ENCODE peak calls at places on chromosome 15, in four cellular contexts. A is GM12878, P is K562, K is SK-N-SH. D is an unnamed sample.

GRCh38 chr15:96331942-96332853 is 1.7 kb downstream of the NR2F2 start:
- DNase-seq in K (no peak), P (peak), A (no peak), D (peak)

GRCh38 chr15:70486012-70486411 is 277.3 kb downstream of the UACA start:
- DNase-seq in K (no peak), P (no peak), A (no peak), D (no peak)

GRCh38 chr15:50911001-50911400 is 2.5 kb downstream of the AP4E1 start:
- DNase-seq in K (no peak), P (no peak), A (no peak), D (no peak)

GRCh38 chr15:69557340-69558137 is 104.9 kb downstream of the RPLP1 start:
- DNase-seq in A (no peak), P (no peak), K (no peak), D (peak)

GRCh38 chr15:85559530-85559929 is 179.1 kb downstream of the AKAP13 start:
- DNase-seq in A (no peak), K (no peak), P (peak), D (no peak)

GRCh38 chr15:37130356-37130755 is 30.0 kb upstream of the MEIS2 start:
- DNase-seq in K (no peak), A (no peak), P (no peak), D (no peak)

GRCh38 chr15:25811481-25811906 is 51.6 kb downstream of the ATP10A start:
- DNase-seq in K (no peak), P (no peak), A (peak), D (no peak)

GRCh38 chr15:69380100-69380725 is 33.9 kb upstream of the KIF23 start:
- DNase-seq in K (no peak), A (no peak), P (peak), D (no peak)

GRCh38 chr15:38518084-38518483 is 46.5 kb downstream of the RASGRP1 start:
- DNase-seq in A (no peak), P (no peak), K (no peak), D (no peak)

GRCh38 chr15:88812137-88812536 is 8.9 kb downstream of the ACAN start:
- DNase-seq in A (no peak), P (no peak), K (no peak), D (no peak)

GRCh38 chr15:65066001-65066634 is 1.7 kb downstream of the RASL12 start:
- DNase-seq in P (no peak), K (no peak), A (no peak), D (no peak)

GRCh38 chr15:58442122-58442521 is 10.3 kb downstream of the LIPC start:
- DNase-seq in P (no peak), K (no peak), A (no peak), D (no peak)

GRCh38 chr15:69253156-69253555 is 45.6 kb upstream of the PAQR5 start:
- DNase-seq in A (no peak), K (peak), P (peak), D (peak)

GRCh38 chr15:32908135-32908801 is 190.5 kb downstream of the GREM1 start:
- DNase-seq in P (no peak), K (no peak), A (peak), D (no peak)

GRCh38 chr15:69798481-69799315 is 299.0 kb downstream of the TLE3 start:
- DNase-seq in K (no peak), A (no peak), P (no peak), D (no peak)

GRCh38 chr15:75817151-75817935 is 25.9 kb upstream of the UBE2Q2 start:
- DNase-seq in K (no peak), A (no peak), P (no peak), D (peak)

GRCh38 chr15:63677778-63678177 is 80.6 kb downstream of the FBXL22 start:
- DNase-seq in P (no peak), A (no peak), K (no peak), D (peak)

GRCh38 chr15:64430000-64430735 is 30.2 kb upstream of the ZNF609 start:
- DNase-seq in A (peak), K (no peak), P (peak), D (no peak)

GRCh38 chr15:88393719-88394519 is 73.3 kb downstream of the MRPL46 start:
- DNase-seq in P (no peak), K (no peak), A (no peak), D (no peak)

GRCh38 chr15:40307421-40308165 is at the start of gene PLCB2:
- DNase-seq in K (no peak), P (peak), A (peak), D (no peak)

GRCh38 chr15:94174399-94174802 is 57.0 kb upstream of the MCTP2 start:
- DNase-seq in K (no peak), A (peak), P (no peak), D (no peak)

GRCh38 chr15:63449711-63450110 is 54.7 kb upstream of the USP3 start:
- DNase-seq in A (no peak), P (no peak), K (peak), D (peak)

GRCh38 chr15:91929509-91929908 is 76.0 kb downstream of the SLCO3A1 start:
- DNase-seq in A (no peak), P (no peak), K (peak), D (no peak)

GRCh38 chr15:78988361-78988911 is 43.6 kb upstream of the CTSH start:
- DNase-seq in K (no peak), A (peak), P (no peak), D (peak)

GRCh38 chr15:87419341-87419740 is 837.2 kb downstream of the NTRK3 start:
- DNase-seq in P (no peak), K (no peak), A (no peak), D (no peak)

GRCh38 chr15:57327985-57328471 is 48.3 kb upstream of the CGNL1 start:
- DNase-seq in P (peak), A (no peak), K (no peak), D (no peak)

GRCh38 chr15:91456921-91457320 is 356.9 kb downstream of the SV2B start:
- DNase-seq in K (no peak), P (no peak), A (no peak), D (no peak)

GRCh38 chr15:50840520-50840919 is 68.0 kb upstream of the AP4E1 start:
- DNase-seq in K (no peak), P (no peak), A (no peak), D (no peak)

GRCh38 chr15:85583404-85584390 is 203.3 kb downstream of the AKAP13 start:
- DNase-seq in K (no peak), P (no peak), A (peak), D (peak)

GRCh38 chr15:80474751-80475295 is 70.6 kb downstream of the ARNT2 start:
- DNase-seq in P (no peak), A (no peak), K (no peak), D (no peak)

GRCh38 chr15:96296264-96296663 is 34.2 kb upstream of the NR2F2 start:
- DNase-seq in P (peak), A (no peak), K (no peak), D (no peak)

GRCh38 chr15:47471020-47471419 is 246.3 kb upstream of the SEMA6D start:
- DNase-seq in K (no peak), A (no peak), P (no peak), D (no peak)

GRCh38 chr15:76339302-76340197 is 3.0 kb downstream of the ISL2 start:
- DNase-seq in A (no peak), P (no peak), K (peak), D (no peak)

GRCh38 chr15:82851981-82852511 is 42.6 kb downstream of the WHAMM start:
- DNase-seq in A (no peak), P (no peak), K (no peak), D (no peak)

GRCh38 chr15:39974656-39975230 is 40.8 kb downstream of the EIF2AK4 start:
- DNase-seq in K (no peak), A (no peak), P (no peak), D (no peak)

GRCh38 chr15:39318231-39318630 is 262.6 kb upstream of the THBS1 start:
- DNase-seq in A (no peak), P (no peak), K (no peak), D (no peak)

GRCh38 chr15:63503739-63504246 is 600 bp upstream of the USP3 start:
- DNase-seq in K (peak), P (peak), A (no peak), D (peak)

GRCh38 chr15:69081310-69082004 is 67.0 kb downstream of the NOX5 start:
- DNase-seq in K (no peak), A (no peak), P (no peak), D (no peak)

DNA sequence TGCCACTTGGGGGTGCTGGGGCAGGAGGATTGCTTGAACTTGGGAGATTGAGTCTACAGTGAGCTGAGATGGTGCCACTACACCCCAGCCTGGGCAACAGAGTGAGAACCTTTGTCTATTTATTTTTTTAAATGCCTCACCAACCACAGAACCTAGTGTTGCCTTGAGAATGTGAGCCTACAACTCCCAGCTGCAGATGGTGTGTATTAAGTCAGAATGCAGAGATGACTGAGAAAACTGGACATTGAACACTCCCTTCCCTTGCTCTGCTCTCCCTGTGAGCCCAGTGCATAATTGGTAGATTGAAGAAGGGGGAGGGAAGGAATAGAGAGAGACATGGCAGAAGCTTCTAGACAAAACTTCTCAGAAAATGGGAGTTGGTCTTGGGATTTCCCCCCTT is 53.5 kb downstream of the CCDC33 start:
- DNase-seq in A (no peak), P (no peak), K (no peak), D (no peak)
- TF ChIP-seq USF2 in A (no peak), P (no peak), K (no peak), D (no peak)

DNA sequence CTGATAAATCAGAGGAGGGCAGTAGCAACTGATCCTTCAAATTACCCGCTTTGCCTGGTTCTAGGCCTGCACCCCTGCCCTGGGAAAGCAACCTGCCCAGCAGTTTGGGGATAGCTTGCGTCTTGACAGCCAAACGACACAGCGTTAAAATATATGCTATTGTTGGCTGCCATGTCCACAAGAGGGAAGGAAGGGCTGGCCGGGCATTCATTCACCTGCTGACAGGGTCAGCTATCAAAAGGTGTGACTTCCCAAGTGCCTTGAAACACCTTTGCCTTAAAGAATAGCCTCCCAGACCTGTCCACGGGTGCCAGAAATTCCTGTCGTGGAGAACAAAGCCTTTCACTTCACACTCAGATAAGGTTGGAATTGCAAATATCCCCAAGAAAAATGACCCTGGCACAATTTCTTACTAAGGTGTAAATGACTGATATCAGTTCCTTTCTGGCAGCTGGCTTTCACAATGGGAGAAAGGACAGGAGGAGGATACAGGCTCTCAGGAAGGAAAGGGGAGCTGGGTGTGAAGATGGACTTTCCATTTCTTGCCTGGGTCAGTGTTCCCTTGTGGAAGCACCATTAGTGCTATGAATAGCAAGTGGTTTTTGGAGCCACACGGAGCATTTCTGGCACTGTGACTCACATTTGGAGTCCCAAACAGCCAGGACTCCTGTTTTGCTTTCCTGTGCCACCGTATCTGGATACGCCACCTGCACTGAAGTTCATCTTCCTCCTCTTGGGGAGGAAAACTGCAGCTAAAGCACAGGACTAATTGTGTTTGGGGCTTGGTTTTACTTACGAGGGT is 19.2 kb downstream of the ALDH1A3 start:
- DNase-seq in P (no peak), A (no peak), K (no peak), D (no peak)
- TF ChIP-seq RCOR1 in P (no peak), A (no peak), K (no peak), D (no peak)

DNA sequence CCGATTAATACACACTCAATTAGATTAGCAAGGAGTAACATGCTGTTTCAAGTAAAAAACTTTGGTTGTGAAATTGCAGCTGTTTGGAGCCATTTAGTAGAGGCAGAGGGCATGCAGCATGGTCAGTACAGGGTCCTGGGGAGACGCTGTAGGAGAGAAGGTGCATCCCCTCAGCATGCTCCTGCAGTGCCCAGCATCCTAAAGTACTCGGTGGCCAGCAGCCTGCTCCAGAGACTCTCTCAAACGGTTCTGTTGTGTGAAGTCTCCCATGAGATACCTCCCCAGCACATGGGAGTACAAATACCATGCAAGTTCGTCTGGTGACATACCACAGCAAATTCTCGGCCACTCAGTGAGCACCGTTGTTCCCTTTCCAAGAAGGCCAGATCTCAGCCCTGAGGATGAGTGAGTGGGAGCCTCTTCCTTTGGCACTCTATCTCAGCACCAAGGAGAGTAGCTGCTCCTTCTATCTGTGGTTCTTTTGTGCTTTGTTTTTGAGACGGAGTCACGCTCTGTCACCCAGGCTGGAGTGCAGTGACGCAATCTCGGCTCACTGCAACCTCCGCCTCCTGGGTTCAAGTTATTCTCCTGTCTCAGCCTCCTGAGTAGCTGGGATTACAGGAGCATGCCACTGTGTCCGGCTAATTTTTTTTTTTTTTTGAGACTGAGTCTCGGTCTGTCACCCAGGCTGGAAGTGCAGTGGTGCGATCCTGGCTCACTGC is 72.7 kb downstream of the TJP1 start:
- DNase-seq in P (no peak), A (no peak), K (no peak), D (no peak)
- TF ChIP-seq REST in P (no peak), A (no peak), K (peak), D (no peak)

GRCh38 chr15:60683156-60683555 is 204.2 kb upstream of the ICE2 start:
- DNase-seq in A (no peak), P (no peak), K (no peak), D (no peak)

GRCh38 chr15:60679256-60679655 is 200.3 kb upstream of the ICE2 start:
- DNase-seq in P (no peak), A (no peak), K (no peak), D (no peak)

GRCh38 chr15:60682615-60683014 is 203.7 kb upstream of the ICE2 start:
- DNase-seq in P (no peak), K (no peak), A (no peak), D (no peak)

GRCh38 chr15:60681353-60681752 is 202.4 kb upstream of the ICE2 start:
- DNase-seq in K (no peak), P (no peak), A (no peak), D (no peak)

GRCh38 chr15:60682115-60682514 is 203.2 kb upstream of the ICE2 start:
- DNase-seq in P (no peak), A (no peak), K (no peak), D (no peak)
- TF ChIP-seq USF2 in P (no peak), A (no peak), K (no peak), D (no peak)

DNA sequence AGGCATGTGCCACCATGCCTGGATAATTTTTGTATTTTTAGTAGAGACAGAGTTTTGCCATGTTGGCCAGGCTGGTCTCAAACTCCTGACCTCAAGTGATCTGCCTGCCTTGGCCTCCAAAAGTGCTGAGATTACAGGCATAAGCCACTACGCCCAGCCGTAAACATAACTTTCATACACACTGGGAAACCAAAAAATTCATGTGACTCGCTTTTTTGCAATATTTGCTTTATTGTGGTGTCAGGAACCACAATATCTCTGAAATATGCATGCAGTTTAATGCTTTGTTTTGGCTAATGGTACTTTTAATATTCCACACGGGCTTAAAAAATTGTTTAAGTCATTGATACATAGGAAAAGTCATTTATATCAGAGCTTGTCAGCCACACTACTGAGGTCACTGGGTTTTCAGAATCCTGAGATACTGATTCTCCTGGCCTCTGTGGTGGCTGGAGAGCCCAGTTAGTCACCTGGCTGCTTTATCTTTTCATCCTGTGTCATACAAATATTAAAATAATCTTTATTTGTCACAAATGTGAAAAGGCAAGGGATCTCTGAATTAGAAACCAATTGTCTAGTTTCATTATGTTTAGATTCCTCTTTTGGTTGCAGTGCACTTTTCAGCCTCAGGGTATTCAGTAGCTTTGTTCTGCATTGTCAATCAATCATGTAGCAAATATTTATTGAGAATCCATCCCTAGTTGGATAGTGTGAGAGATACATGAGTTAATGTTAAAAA is 10.0 kb downstream of the TMEM62 start:
- DNase-seq in P (no peak), K (no peak), A (no peak), D (no peak)
- TF ChIP-seq RCOR1 in P (no peak), K (no peak), A (no peak), D (no peak)